ENCODE peak calls at places on chromosomes 12 and 14, in nine cellular contexts. B is lower leg skin; L is RWPE1; G is foreskin fibroblast; P is fibroblast of villous mesenchyme; D is fibroblast of the aortic adventitia; E is transverse colon; K is CD8-positive, alpha-beta T cell; T is CD4-positive, alpha-beta T cell. H is an unnamed sample.

GRCh38 chr12:18320036-18320617 is 58.8 kb downstream of the PIK3C2G start:
- DNase-seq in T (no peak), K (no peak), D (peak), P (peak), B (no peak), L (peak), E (no peak), G (peak), H (peak)

GRCh38 chr12:110039085-110039807 is 9.1 kb downstream of the C12orf76 start:
- DNase-seq in L (peak), T (no peak), E (peak), P (peak), D (peak), K (no peak), G (peak), B (no peak), H (no peak)

GRCh38 chr14:69666698-69667211 is 55.4 kb downstream of the SUSD6 start:
- DNase-seq in P (no peak), T (no peak), G (no peak), K (no peak), D (peak), B (peak), L (no peak), E (no peak), H (no peak)

GRCh38 chr12:86148071-86148470 is 108.1 kb downstream of the MGAT4C start:
- DNase-seq in D (no peak), G (no peak), L (peak), E (no peak), K (no peak), T (no peak), B (no peak), P (no peak), H (no peak)

GRCh38 chr12:32939801-32940200 is 43.2 kb upstream of the PKP2 start:
- DNase-seq in D (no peak), L (no peak), G (no peak), P (no peak), K (no peak), E (no peak), B (no peak), T (no peak), H (no peak)

GRCh38 chr12:62769076-62769619 is 165.8 kb downstream of the PPM1H start:
- DNase-seq in P (no peak), E (no peak), T (no peak), D (no peak), L (no peak), G (no peak), B (peak), K (no peak), H (no peak)

GRCh38 chr12:50222275-50222783 is 55.2 kb upstream of the CERS5 start:
- DNase-seq in B (peak), G (peak), D (peak), E (peak), K (no peak), T (no peak), L (peak), P (peak), H (peak)

GRCh38 chr12:5014269-5014668 is 29.4 kb upstream of the KCNA5 start:
- DNase-seq in L (no peak), B (no peak), D (no peak), P (peak), E (no peak), K (no peak), G (peak), T (no peak), H (no peak)

GRCh38 chr12:76719171-76719631 is 44.7 kb upstream of the ZDHHC17 start:
- DNase-seq in D (peak), P (no peak), T (no peak), K (no peak), E (no peak), G (peak), B (no peak), L (no peak), H (no peak)

GRCh38 chr12:88207921-88208640 is 66.0 kb downstream of the TMTC3 start:
- DNase-seq in G (peak), E (no peak), B (no peak), D (peak), L (no peak), P (peak), T (no peak), K (no peak), H (no peak)

GRCh38 chr12:10638728-10639127 is 25.3 kb upstream of the MAGOHB start:
- DNase-seq in L (no peak), T (no peak), K (no peak), P (no peak), G (no peak), D (no peak), E (no peak), B (no peak), H (no peak)

GRCh38 chr12:131116437-131117117 is 162.9 kb downstream of the ADGRD1 start:
- DNase-seq in G (peak), E (no peak), D (peak), K (no peak), B (no peak), P (peak), T (no peak), L (no peak), H (no peak)

GRCh38 chr14:58072288-58073071 is 79.5 kb downstream of the ARMH4 start:
- DNase-seq in E (peak), G (peak), P (peak), D (peak), B (no peak), L (peak), T (no peak), K (peak), H (peak)

GRCh38 chr14:80576401-80576800 is 365.1 kb upstream of the DIO2 start:
- DNase-seq in B (no peak), P (no peak), K (no peak), G (no peak), E (no peak), T (no peak), L (no peak), D (no peak), H (no peak)

GRCh38 chr12:49825360-49825970 is 2.7 kb downstream of the NCKAP5L start:
- DNase-seq in L (no peak), P (peak), E (no peak), D (peak), B (peak), K (no peak), G (peak), T (no peak), H (no peak)

GRCh38 chr14:26982071-26982470 is 384.2 kb upstream of the NOVA1 start:
- DNase-seq in T (no peak), E (no peak), D (no peak), L (no peak), B (no peak), P (no peak), K (no peak), G (no peak), H (no peak)

GRCh38 chr12:104928036-104928770 is 29.9 kb downstream of the SLC41A2 start:
- DNase-seq in P (no peak), E (no peak), K (no peak), G (no peak), B (no peak), D (no peak), L (no peak), T (no peak), H (no peak)

GRCh38 chr12:109594566-109595317 is 21.1 kb downstream of the MVK start:
- DNase-seq in G (no peak), P (no peak), E (no peak), B (no peak), D (no peak), K (no peak), L (no peak), T (no peak), H (no peak)

GRCh38 chr14:76591270-76591669 is 170.0 kb upstream of the VASH1 start:
- DNase-seq in K (no peak), E (no peak), L (no peak), G (no peak), D (no peak), P (no peak), T (no peak), B (no peak), H (no peak)

GRCh38 chr12:3295648-3296408 is 195.2 kb upstream of the PRMT8 start:
- DNase-seq in D (peak), K (no peak), E (no peak), L (no peak), P (peak), T (no peak), G (peak), B (no peak), H (no peak)

GRCh38 chr12:130916251-130916911 is 37.3 kb upstream of the ADGRD1 start:
- DNase-seq in G (peak), P (peak), E (peak), T (no peak), K (no peak), B (peak), D (peak), L (peak), H (peak)

GRCh38 chr14:27049611-27050172 is 451.9 kb upstream of the NOVA1 start:
- DNase-seq in B (no peak), K (no peak), L (no peak), G (no peak), T (no peak), P (no peak), D (no peak), E (no peak), H (no peak)

GRCh38 chr12:122166422-122167327 is 7.3 kb downstream of the IL31 start:
- DNase-seq in E (no peak), T (no peak), K (no peak), G (no peak), L (no peak), P (no peak), D (no peak), B (no peak), H (peak)

GRCh38 chr14:22598896-22599244 is 770 bp downstream of the ABHD4 start:
- DNase-seq in B (no peak), K (no peak), T (no peak), L (peak), G (peak), D (peak), E (peak), P (peak), H (peak)

GRCh38 chr14:65482769-65483438 is 70.4 kb downstream of the FUT8 start:
- DNase-seq in K (no peak), T (no peak), B (no peak), P (no peak), E (no peak), D (peak), G (peak), L (no peak), H (no peak)

GRCh38 chr14:54282849-54283248 is 114.0 kb upstream of the CDKN3 start:
- DNase-seq in K (no peak), L (no peak), G (no peak), E (no peak), B (no peak), D (no peak), T (no peak), P (no peak), H (no peak)

GRCh38 chr14:103999795-104000440 is 57.6 kb upstream of the RD3L start:
- DNase-seq in E (no peak), L (no peak), D (no peak), P (no peak), T (no peak), K (no peak), G (no peak), B (no peak), H (no peak)

GRCh38 chr12:39587247-39587646 is 32.4 kb downstream of the ABCD2 start:
- DNase-seq in G (peak), E (no peak), B (no peak), K (no peak), T (no peak), P (peak), D (no peak), L (peak), H (peak)

GRCh38 chr12:121279507-121279915 is 17.0 kb downstream of the CAMKK2 start:
- DNase-seq in T (no peak), E (peak), D (peak), G (peak), B (peak), L (no peak), P (peak), K (no peak), H (no peak)

GRCh38 chr12:50089730-50090129 is 4.6 kb downstream of the SMARCD1 start:
- DNase-seq in P (no peak), K (no peak), D (no peak), G (no peak), B (no peak), L (no peak), T (no peak), E (no peak), H (no peak)

GRCh38 chr14:83478741-83479140 is 1945.1 kb upstream of the SEL1L start:
- DNase-seq in L (no peak), G (no peak), K (no peak), B (no peak), E (no peak), T (no peak), D (no peak), P (no peak), H (no peak)

GRCh38 chr12:124388679-124389536 is 94.0 kb downstream of the RFLNA start:
- DNase-seq in G (peak), T (peak), B (peak), P (peak), K (peak), D (peak), L (peak), E (peak), H (peak)

GRCh38 chr12:68331500-68331868 is 678 bp downstream of the MDM1 start:
- DNase-seq in T (no peak), D (no peak), L (peak), E (no peak), G (no peak), K (no peak), P (no peak), B (no peak), H (peak)

GRCh38 chr12:68324531-68324930 is 7.6 kb downstream of the MDM1 start:
- DNase-seq in E (no peak), L (no peak), T (no peak), P (no peak), K (no peak), G (no peak), D (no peak), B (no peak), H (no peak)

GRCh38 chr12:68327896-68328295 is 4.3 kb downstream of the MDM1 start:
- DNase-seq in E (no peak), L (no peak), B (no peak), G (no peak), D (no peak), T (no peak), P (no peak), K (no peak), H (no peak)

GRCh38 chr12:68331869-68332725 is at the start of gene MDM1:
- DNase-seq in G (peak), T (peak), B (peak), L (peak), D (peak), P (peak), K (peak), E (peak), H (peak)

GRCh38 chr12:68326720-68327119 is 5.4 kb downstream of the MDM1 start:
- DNase-seq in L (no peak), T (no peak), G (no peak), E (no peak), P (peak), D (no peak), B (no peak), K (no peak), H (no peak)
- TF ChIP-seq CTCF in L (no peak), T (no peak), G (no peak), E (no peak), P (no peak), D (no peak), B (no peak), K (no peak), H (no peak)

DNA sequence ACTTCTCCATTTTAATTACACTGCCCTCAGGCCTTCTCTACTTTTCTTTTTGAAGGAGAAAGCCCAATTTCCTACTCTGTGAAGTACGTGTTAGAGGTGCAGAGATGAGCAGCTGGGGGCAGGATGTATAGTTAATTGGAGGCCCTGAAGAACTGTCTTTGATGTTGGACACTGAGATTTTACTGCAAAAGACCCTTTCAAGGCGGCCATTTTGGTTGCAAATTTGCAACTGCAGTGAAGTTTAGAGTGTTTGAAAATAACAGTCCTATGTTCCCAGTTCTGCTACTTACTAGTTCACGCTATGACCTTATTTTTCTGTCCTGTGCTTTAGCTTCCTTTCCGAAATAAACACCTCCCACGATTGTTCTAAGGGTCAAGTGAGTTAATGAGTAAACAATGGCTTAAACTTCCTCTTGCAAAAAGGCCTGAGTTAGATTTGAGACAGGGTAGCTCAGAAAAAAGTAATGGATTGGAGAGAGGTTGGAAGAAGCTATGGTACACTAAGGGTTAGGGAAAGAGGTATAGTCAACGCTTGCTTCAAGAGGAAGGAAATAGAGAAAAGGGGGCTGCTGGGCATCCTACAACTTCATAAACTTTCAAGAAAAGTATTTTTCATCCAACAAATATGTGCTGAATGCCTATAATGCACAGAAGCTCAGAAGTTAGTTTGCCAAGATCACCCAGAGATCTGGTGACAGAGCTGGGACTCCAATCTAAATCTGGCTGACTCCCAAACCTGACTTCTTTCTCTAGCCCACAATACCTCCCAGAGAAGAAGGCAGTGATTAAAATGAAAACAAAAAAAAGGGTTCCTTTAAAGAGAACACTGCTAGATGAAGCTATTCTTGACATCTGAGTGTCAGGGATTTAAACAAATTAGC is 26.4 kb upstream of the DICER1 start:
- DNase-seq in K (no peak), E (no peak), G (no peak), P (peak), L (no peak), T (no peak), D (no peak), B (no peak), H (peak)
- TF ChIP-seq CTCF in K (no peak), E (no peak), G (no peak), P (no peak), L (no peak), T (no peak), D (no peak), B (no peak), H (no peak)

GRCh38 chr14:29926701-29927595 is 699 bp downstream of the PRKD1 start:
- DNase-seq in G (peak), K (no peak), E (peak), B (no peak), L (peak), T (no peak), P (peak), D (peak), H (peak)
- TF ChIP-seq CTCF in G (peak), K (no peak), E (peak), B (no peak), L (peak), T (no peak), P (peak), D (no peak), H (no peak)

GRCh38 chr14:96698846-96699543 is 98.2 kb upstream of the VRK1 start:
- DNase-seq in T (no peak), D (no peak), B (no peak), P (no peak), E (no peak), G (no peak), K (no peak), L (no peak), H (peak)
- TF ChIP-seq CTCF in T (no peak), D (no peak), B (no peak), P (no peak), E (no peak), G (no peak), K (no peak), L (no peak), H (peak)

DNA sequence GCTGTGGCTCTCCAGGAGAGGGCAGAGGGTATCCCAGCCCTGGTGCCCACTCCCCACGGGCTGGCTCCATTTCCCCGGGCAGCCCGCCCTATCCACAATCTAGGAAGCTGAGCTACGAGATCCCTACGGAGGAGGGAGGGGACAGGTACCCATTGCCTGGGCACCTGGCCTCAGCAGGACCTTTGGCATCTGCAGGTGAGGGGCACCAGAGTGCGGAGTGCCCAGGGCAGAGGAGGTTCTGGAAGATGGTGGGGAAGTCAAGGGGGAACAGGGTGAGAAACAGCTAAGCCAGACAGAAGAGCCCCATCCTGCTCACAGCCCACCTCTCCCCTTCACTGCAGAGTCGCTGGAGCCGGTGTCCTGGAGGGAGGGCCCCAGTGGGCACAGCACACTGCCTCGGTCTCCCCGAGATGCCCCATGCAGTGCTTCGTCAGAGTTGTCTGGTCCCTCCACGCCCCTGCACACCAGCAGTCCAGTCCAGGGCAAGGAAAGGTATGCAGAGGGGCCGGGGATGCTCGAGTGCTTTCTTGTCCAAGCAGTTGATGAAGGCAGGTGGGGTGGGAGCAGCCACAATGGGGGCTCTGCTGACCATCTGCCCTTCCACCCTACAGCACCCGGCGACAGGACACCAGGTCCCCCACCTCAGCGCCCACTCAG is 10.3 kb downstream of the TNS2 start:
- DNase-seq in L (no peak), E (no peak), G (no peak), T (no peak), P (no peak), B (peak), D (no peak), K (no peak), H (no peak)
- TF ChIP-seq CTCF in L (no peak), E (no peak), G (no peak), T (no peak), P (no peak), B (no peak), D (no peak), K (no peak), H (no peak)

GRCh38 chr14:60326274-60326673 is 77.3 kb downstream of the PPM1A start:
- DNase-seq in D (no peak), L (no peak), E (no peak), G (no peak), B (no peak), T (no peak), K (no peak), P (no peak), H (no peak)
- TF ChIP-seq CTCF in D (no peak), L (no peak), E (no peak), G (no peak), B (no peak), T (no peak), K (no peak), P (no peak), H (no peak)

DNA sequence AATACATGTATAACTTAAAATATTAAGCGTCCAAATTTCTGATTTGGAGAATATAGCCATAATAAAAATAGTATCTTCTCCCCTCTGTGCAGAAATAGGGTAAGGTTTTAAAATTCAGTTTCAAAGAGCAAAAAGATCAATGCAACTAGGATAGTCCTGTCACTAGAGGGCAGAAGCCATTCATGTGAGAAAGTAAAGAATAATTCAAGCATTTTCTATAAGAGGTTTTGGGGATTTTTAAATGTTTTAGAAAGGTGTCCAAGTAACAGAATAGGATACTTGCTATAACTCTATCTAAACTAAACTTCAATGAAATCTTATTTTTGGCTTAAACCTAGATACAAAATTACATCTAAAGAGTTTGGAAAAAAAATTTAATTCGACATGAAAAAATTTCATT is 50.3 kb downstream of the ADAMTS20 start:
- DNase-seq in E (no peak), D (peak), L (peak), P (peak), T (no peak), K (no peak), B (no peak), G (peak), H (peak)
- TF ChIP-seq CTCF in E (no peak), D (peak), L (peak), P (peak), T (no peak), K (no peak), B (no peak), G (peak), H (no peak)

GRCh38 chr12:47520029-47520428 is 185.8 kb downstream of the RPAP3 start:
- DNase-seq in P (no peak), T (no peak), E (no peak), B (no peak), G (no peak), K (no peak), D (no peak), L (no peak), H (no peak)

GRCh38 chr12:47517122-47517521 is 188.7 kb downstream of the RPAP3 start:
- DNase-seq in B (no peak), P (no peak), G (no peak), T (no peak), L (no peak), K (no peak), D (no peak), E (no peak), H (no peak)
- TF ChIP-seq CTCF in B (no peak), P (no peak), G (no peak), T (no peak), L (no peak), K (no peak), D (no peak), E (no peak), H (no peak)

GRCh38 chr14:36646664-36647416 is 14.8 kb upstream of the PAX9 start:
- DNase-seq in T (no peak), G (no peak), P (no peak), L (no peak), E (no peak), K (no peak), B (no peak), D (no peak), H (no peak)
- TF ChIP-seq CTCF in T (no peak), G (no peak), P (no peak), L (no peak), E (peak), K (no peak), B (no peak), D (no peak), H (no peak)

H was measured in GM20000.